ENCODE peak calls at places on chromosomes 6 and 20, in ten cellular contexts. One of them, this sample, is unnamed. For H3K36me3 and H3K27me3, the result is how much of the 10 kb centered on the place peaks cover.

GRCh38 chr20:4014031-4014474 is 1.3 kb downstream of the RNF24 start:
- DNase-seq in uterus: peak
- DNase-seq in H1: no peak
- DNase-seq in brain microvascular endothelial cell: peak
- DNase-seq in upper lobe of right lung: no peak
- DNase-seq in heart left ventricle: no peak
- DNase-seq in fibroblast of lung: peak
- DNase-seq in pancreas: no peak
- DNase-seq in K562: peak
- DNase-seq in right atrium auricular region: no peak
- DNase-seq in this sample: peak

GRCh38 chr6:25911359-25911758 is 19.1 kb downstream of the SLC17A2 start:
- DNase-seq in heart left ventricle: no peak
- DNase-seq in fibroblast of lung: no peak
- DNase-seq in K562: no peak
- DNase-seq in right atrium auricular region: no peak
- DNase-seq in H1: no peak
- DNase-seq in brain microvascular endothelial cell: no peak
- DNase-seq in pancreas: no peak
- DNase-seq in uterus: no peak
- DNase-seq in upper lobe of right lung: no peak
- DNase-seq in this sample: no peak

GRCh38 chr6:158653577-158654354 is 3.9 kb downstream of the SYTL3 start:
- DNase-seq in upper lobe of right lung: peak
- DNase-seq in uterus: no peak
- DNase-seq in heart left ventricle: no peak
- DNase-seq in H1: no peak
- DNase-seq in K562: no peak
- DNase-seq in fibroblast of lung: peak
- DNase-seq in pancreas: no peak
- DNase-seq in brain microvascular endothelial cell: no peak
- DNase-seq in right atrium auricular region: peak
- DNase-seq in this sample: no peak

GRCh38 chr20:44335675-44336074 is 1.2 kb upstream of the R3HDML start:
- DNase-seq in brain microvascular endothelial cell: no peak
- DNase-seq in H1: no peak
- DNase-seq in pancreas: peak
- DNase-seq in right atrium auricular region: no peak
- DNase-seq in fibroblast of lung: no peak
- DNase-seq in heart left ventricle: no peak
- DNase-seq in upper lobe of right lung: peak
- DNase-seq in uterus: no peak
- DNase-seq in K562: no peak
- DNase-seq in this sample: no peak

GRCh38 chr6:14379568-14379967 is 262.0 kb downstream of the CD83 start:
- DNase-seq in uterus: no peak
- DNase-seq in right atrium auricular region: no peak
- DNase-seq in K562: no peak
- DNase-seq in brain microvascular endothelial cell: no peak
- DNase-seq in H1: no peak
- DNase-seq in heart left ventricle: no peak
- DNase-seq in fibroblast of lung: no peak
- DNase-seq in pancreas: no peak
- DNase-seq in upper lobe of right lung: no peak
- DNase-seq in this sample: no peak

GRCh38 chr20:53752971-53753879 is 159.6 kb upstream of the ZNF217 start:
- DNase-seq in K562: peak
- DNase-seq in brain microvascular endothelial cell: no peak
- DNase-seq in right atrium auricular region: no peak
- DNase-seq in upper lobe of right lung: no peak
- DNase-seq in H1: no peak
- DNase-seq in heart left ventricle: no peak
- DNase-seq in uterus: no peak
- DNase-seq in fibroblast of lung: no peak
- DNase-seq in pancreas: no peak
- DNase-seq in this sample: peak

GRCh38 chr6:25482996-25483395 is 169.0 kb upstream of the SCGN start:
- DNase-seq in fibroblast of lung: peak
- DNase-seq in heart left ventricle: no peak
- DNase-seq in pancreas: no peak
- DNase-seq in brain microvascular endothelial cell: no peak
- DNase-seq in H1: no peak
- DNase-seq in K562: no peak
- DNase-seq in uterus: no peak
- DNase-seq in upper lobe of right lung: no peak
- DNase-seq in right atrium auricular region: no peak
- DNase-seq in this sample: no peak

GRCh38 chr6:41182069-41183034 is 18.6 kb downstream of the TREML2 start:
- DNase-seq in pancreas: no peak
- DNase-seq in H1: peak
- DNase-seq in fibroblast of lung: peak
- DNase-seq in heart left ventricle: peak
- DNase-seq in brain microvascular endothelial cell: peak
- DNase-seq in uterus: no peak
- DNase-seq in K562: peak
- DNase-seq in right atrium auricular region: peak
- DNase-seq in upper lobe of right lung: no peak
- DNase-seq in this sample: peak

GRCh38 chr6:41072836-41073202 is at the start of gene NFYA:
- DNase-seq in upper lobe of right lung: peak
- DNase-seq in K562: no peak
- DNase-seq in brain microvascular endothelial cell: no peak
- DNase-seq in fibroblast of lung: peak
- DNase-seq in heart left ventricle: peak
- DNase-seq in right atrium auricular region: no peak
- DNase-seq in H1: peak
- DNase-seq in uterus: no peak
- DNase-seq in pancreas: peak
- DNase-seq in this sample: no peak

GRCh38 chr6:23414204-23414501 is 711.9 kb upstream of the NRSN1 start:
- DNase-seq in brain microvascular endothelial cell: peak
- DNase-seq in H1: no peak
- DNase-seq in right atrium auricular region: no peak
- DNase-seq in uterus: no peak
- DNase-seq in K562: no peak
- DNase-seq in pancreas: no peak
- DNase-seq in upper lobe of right lung: no peak
- DNase-seq in heart left ventricle: no peak
- DNase-seq in fibroblast of lung: peak
- DNase-seq in this sample: peak

GRCh38 chr20:40481337-40481736 is 207.7 kb downstream of the MAFB start:
- DNase-seq in heart left ventricle: no peak
- DNase-seq in K562: no peak
- DNase-seq in uterus: no peak
- DNase-seq in fibroblast of lung: no peak
- DNase-seq in pancreas: no peak
- DNase-seq in upper lobe of right lung: no peak
- DNase-seq in brain microvascular endothelial cell: no peak
- DNase-seq in H1: no peak
- DNase-seq in right atrium auricular region: no peak
- DNase-seq in this sample: no peak

GRCh38 chr6:20477485-20477884 is 56.8 kb upstream of the CDKAL1 start:
- DNase-seq in pancreas: no peak
- DNase-seq in upper lobe of right lung: no peak
- DNase-seq in H1: no peak
- DNase-seq in K562: no peak
- DNase-seq in uterus: no peak
- DNase-seq in brain microvascular endothelial cell: no peak
- DNase-seq in heart left ventricle: no peak
- DNase-seq in fibroblast of lung: no peak
- DNase-seq in right atrium auricular region: no peak
- DNase-seq in this sample: no peak

GRCh38 chr6:91509711-91510110 is 922.8 kb upstream of the MAP3K7 start:
- DNase-seq in heart left ventricle: no peak
- DNase-seq in fibroblast of lung: peak
- DNase-seq in brain microvascular endothelial cell: peak
- DNase-seq in right atrium auricular region: no peak
- DNase-seq in upper lobe of right lung: no peak
- DNase-seq in H1: no peak
- DNase-seq in uterus: no peak
- DNase-seq in K562: no peak
- DNase-seq in pancreas: no peak
- DNase-seq in this sample: no peak

GRCh38 chr6:9405825-9406224 is 970.5 kb upstream of the SLC35B3 start:
- DNase-seq in upper lobe of right lung: no peak
- DNase-seq in right atrium auricular region: no peak
- DNase-seq in pancreas: no peak
- DNase-seq in K562: no peak
- DNase-seq in H1: no peak
- DNase-seq in heart left ventricle: no peak
- DNase-seq in brain microvascular endothelial cell: no peak
- DNase-seq in uterus: no peak
- DNase-seq in fibroblast of lung: no peak
- DNase-seq in this sample: no peak

GRCh38 chr6:30683980-30684338 is 2.5 kb downstream of the PPP1R18 start:
- DNase-seq in H1: no peak
- DNase-seq in fibroblast of lung: no peak
- DNase-seq in upper lobe of right lung: no peak
- DNase-seq in uterus: no peak
- DNase-seq in K562: peak
- DNase-seq in brain microvascular endothelial cell: no peak
- DNase-seq in heart left ventricle: no peak
- DNase-seq in right atrium auricular region: no peak
- DNase-seq in pancreas: no peak
- DNase-seq in this sample: no peak

GRCh38 chr6:40956871-40957270 is 82.2 kb downstream of the UNC5CL start:
- DNase-seq in uterus: no peak
- DNase-seq in upper lobe of right lung: no peak
- DNase-seq in right atrium auricular region: no peak
- DNase-seq in H1: no peak
- DNase-seq in brain microvascular endothelial cell: no peak
- DNase-seq in K562: no peak
- DNase-seq in heart left ventricle: no peak
- DNase-seq in fibroblast of lung: no peak
- DNase-seq in pancreas: no peak
- DNase-seq in this sample: peak

GRCh38 chr20:17438436-17439039 is 92.6 kb downstream of the BFSP1 start:
- DNase-seq in heart left ventricle: no peak
- DNase-seq in brain microvascular endothelial cell: no peak
- DNase-seq in uterus: no peak
- DNase-seq in upper lobe of right lung: no peak
- DNase-seq in fibroblast of lung: no peak
- DNase-seq in K562: peak
- DNase-seq in H1: no peak
- DNase-seq in pancreas: no peak
- DNase-seq in right atrium auricular region: no peak
- DNase-seq in this sample: no peak

GRCh38 chr6:125688138-125688537 is 61.3 kb upstream of the HEY2 start:
- DNase-seq in right atrium auricular region: no peak
- DNase-seq in fibroblast of lung: no peak
- DNase-seq in upper lobe of right lung: no peak
- DNase-seq in heart left ventricle: no peak
- DNase-seq in brain microvascular endothelial cell: no peak
- DNase-seq in uterus: no peak
- DNase-seq in pancreas: no peak
- DNase-seq in H1: no peak
- DNase-seq in K562: no peak
- DNase-seq in this sample: no peak
- H3K4me3 ChIP-seq in right atrium auricular region: no peak
- H3K4me3 ChIP-seq in fibroblast of lung: no peak
- H3K4me3 ChIP-seq in upper lobe of right lung: no peak
- H3K4me3 ChIP-seq in heart left ventricle: no peak
- H3K4me3 ChIP-seq in brain microvascular endothelial cell: no peak
- H3K4me3 ChIP-seq in uterus: no peak
- H3K4me3 ChIP-seq in pancreas: no peak
- H3K4me3 ChIP-seq in H1: no peak
- H3K4me3 ChIP-seq in K562: no peak
- H3K4me3 ChIP-seq in this sample: no peak

DNA sequence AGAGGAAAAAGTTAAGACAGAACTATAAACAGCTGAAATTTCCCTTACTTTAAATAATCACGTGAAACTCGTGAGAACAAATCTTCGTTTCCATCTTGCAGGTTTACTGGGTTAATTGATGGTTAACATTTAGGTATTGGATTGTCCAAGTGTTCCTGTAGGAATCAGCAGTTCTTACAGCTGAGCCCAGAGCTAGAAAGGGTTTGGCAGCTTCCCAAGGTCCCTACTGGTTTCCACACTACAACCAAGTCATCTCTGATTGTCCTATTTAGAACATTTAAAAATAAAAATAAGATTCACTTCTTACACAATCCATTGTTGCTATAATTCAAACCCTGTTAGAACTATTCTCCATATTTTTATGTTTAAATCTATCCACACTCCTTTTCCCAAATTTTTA is 15.8 kb downstream of the MPC1 start:
- DNase-seq in K562: no peak
- DNase-seq in upper lobe of right lung: no peak
- DNase-seq in pancreas: no peak
- DNase-seq in right atrium auricular region: no peak
- DNase-seq in heart left ventricle: peak
- DNase-seq in fibroblast of lung: no peak
- DNase-seq in brain microvascular endothelial cell: no peak
- DNase-seq in H1: no peak
- DNase-seq in uterus: no peak
- DNase-seq in this sample: no peak
- H3K36me3 ChIP-seq in K562: under half
- H3K36me3 ChIP-seq in upper lobe of right lung: under half
- H3K36me3 ChIP-seq in pancreas: under half
- H3K36me3 ChIP-seq in right atrium auricular region: under half
- H3K36me3 ChIP-seq in heart left ventricle: under half
- H3K36me3 ChIP-seq in fibroblast of lung: under half
- H3K36me3 ChIP-seq in brain microvascular endothelial cell: under half
- H3K36me3 ChIP-seq in H1: under half
- H3K36me3 ChIP-seq in uterus: under half
- H3K36me3 ChIP-seq in this sample: under half

GRCh38 chr20:59064214-59064722 is 21.7 kb upstream of the PRELID3B start:
- DNase-seq in right atrium auricular region: no peak
- DNase-seq in uterus: no peak
- DNase-seq in heart left ventricle: no peak
- DNase-seq in H1: no peak
- DNase-seq in pancreas: no peak
- DNase-seq in K562: no peak
- DNase-seq in upper lobe of right lung: no peak
- DNase-seq in fibroblast of lung: no peak
- DNase-seq in brain microvascular endothelial cell: no peak
- DNase-seq in this sample: peak
- H3K27me3 ChIP-seq in right atrium auricular region: under half
- H3K27me3 ChIP-seq in uterus: under half
- H3K27me3 ChIP-seq in heart left ventricle: under half
- H3K27me3 ChIP-seq in H1: under half
- H3K27me3 ChIP-seq in pancreas: under half
- H3K27me3 ChIP-seq in K562: under half
- H3K27me3 ChIP-seq in upper lobe of right lung: under half
- H3K27me3 ChIP-seq in fibroblast of lung: under half
- H3K27me3 ChIP-seq in brain microvascular endothelial cell: under half
- H3K27me3 ChIP-seq in this sample: under half

DNA sequence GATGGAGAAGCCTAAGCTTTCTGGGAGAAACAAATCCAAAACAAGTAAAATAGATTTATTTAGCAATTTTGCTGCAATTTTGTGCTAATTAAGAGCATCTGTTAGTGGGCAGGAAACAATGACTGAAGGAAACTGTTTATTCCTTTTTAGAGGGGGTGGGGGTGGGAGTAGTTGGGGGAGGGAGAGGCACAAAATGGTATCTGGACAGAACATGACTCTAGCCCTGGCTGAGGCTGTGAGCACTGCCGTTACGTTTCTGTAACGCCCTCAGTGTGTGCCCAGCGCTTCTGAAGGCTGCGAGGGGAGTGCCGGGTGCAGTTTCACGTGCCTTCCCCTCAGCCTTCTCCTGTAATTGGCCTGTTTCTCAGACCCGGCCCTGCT is 28.8 kb downstream of the METTL24 start:
- DNase-seq in brain microvascular endothelial cell: no peak
- DNase-seq in K562: no peak
- DNase-seq in heart left ventricle: no peak
- DNase-seq in upper lobe of right lung: no peak
- DNase-seq in pancreas: no peak
- DNase-seq in uterus: peak
- DNase-seq in fibroblast of lung: peak
- DNase-seq in right atrium auricular region: no peak
- DNase-seq in H1: no peak
- DNase-seq in this sample: no peak
- H3K4me3 ChIP-seq in brain microvascular endothelial cell: peak
- H3K4me3 ChIP-seq in K562: no peak
- H3K4me3 ChIP-seq in heart left ventricle: no peak
- H3K4me3 ChIP-seq in upper lobe of right lung: peak
- H3K4me3 ChIP-seq in pancreas: peak
- H3K4me3 ChIP-seq in uterus: peak
- H3K4me3 ChIP-seq in fibroblast of lung: peak
- H3K4me3 ChIP-seq in right atrium auricular region: no peak
- H3K4me3 ChIP-seq in H1: no peak
- H3K4me3 ChIP-seq in this sample: no peak